ENCODE peak calls at places on chromosomes 16 and 17, in five cellular contexts. J is NCI-H187; L is Caki2; X is T-helper 17 cell; E is stimulated activated CD4-positive, alpha-beta T cell treated with anti-CD3 and anti-CD28 coated beads, TNF-alpha, amount 100 ng/mL, for 48 hours. F is an unnamed sample.
A peak's percentile ranks its signal among the peaks of the same experiment; 100 is the strongest.

GRCh38 chr16:77842468-77842867 is 54.1 kb downstream of the VAT1L start:
- DNase-seq in J (no peak), L (no peak), X (no peak), E (no peak), F (no peak)

GRCh38 chr16:61131447-61131846 is 904.8 kb downstream of the CDH8 start:
- DNase-seq in J (no peak), L (no peak), X (no peak), E (no peak), F (no peak)

GRCh38 chr17:8820311-8821010 is 21.3 kb upstream of the MFSD6L start:
- DNase-seq in J (no peak), L (no peak), X (no peak), E (no peak), F (no peak)

GRCh38 chr17:43812396-43813265 is 20.3 kb downstream of the MPP3 start:
- DNase-seq in J (no peak), L (no peak), X (no peak), E (no peak), F (no peak)

GRCh38 chr16:12330977-12331376 is 354.4 kb downstream of the SNX29 start:
- DNase-seq in J (no peak), L (no peak), X (no peak), E (no peak), F (no peak)

GRCh38 chr16:63629272-63629671 is 1492.6 kb downstream of the CDH11 start:
- DNase-seq in J (no peak), L (no peak), X (no peak), E (no peak), F (no peak)

GRCh38 chr17:75856062-75856681 is 1.0 kb upstream of the WBP2 start:
- DNase-seq in J (no peak), L (no peak), X (peak; percentile 21), E (no peak), F (no peak)

GRCh38 chr17:44804301-44805061 is 25.6 kb downstream of the GJC1 start:
- DNase-seq in J (no peak), L (no peak), X (no peak), E (no peak), F (peak; percentile 91)

GRCh38 chr17:10631048-10631700 is 25.9 kb downstream of the MYH3 start:
- DNase-seq in J (no peak), L (no peak), X (peak; percentile 10), E (no peak), F (peak; percentile 28)